ENCODE peak calls at places on chromosomes 1 and 21, in five cellular contexts. L is endothelial cell of umbilical vein, H is ovary, F is body of pancreas, J is gastrocnemius medialis. Q is an unnamed sample.
A peak's percentile ranks its signal among the peaks of the same experiment; 100 is the strongest.

GRCh38 chr1:222617367-222617951 is 438 bp upstream of the MIA3 start:
- DNase-seq in H (peak; percentile 95), J (peak; percentile 80), L (peak; percentile 85), F (peak; percentile 98), Q (peak; percentile 97)

GRCh38 chr1:234322979-234323378 is 50.3 kb upstream of the COA6 start:
- DNase-seq in F (peak; percentile 59), H (no peak), L (peak; percentile 40), J (no peak), Q (peak; percentile 52)

GRCh38 chr1:37257646-37258045 is 216.7 kb upstream of the ZC3H12A start:
- DNase-seq in J (no peak), F (no peak), H (no peak), L (no peak), Q (no peak)

GRCh38 chr1:28893403-28894102 is 20.8 kb upstream of the EPB41 start:
- DNase-seq in L (no peak), H (no peak), F (no peak), J (no peak), Q (no peak)

GRCh38 chr1:180773210-180773865 is 139.4 kb upstream of the KIAA1614 start:
- DNase-seq in F (no peak), L (peak; percentile 64), J (no peak), H (no peak), Q (no peak)

GRCh38 chr1:183783342-183783741 is 21.6 kb upstream of the RGL1 start:
- DNase-seq in J (no peak), L (peak; percentile 86), H (no peak), F (no peak), Q (no peak)

GRCh38 chr1:165574295-165574694 is 30.5 kb downstream of the LRRC52 start:
- DNase-seq in H (no peak), J (no peak), F (no peak), L (no peak), Q (no peak)

GRCh38 chr21:29504751-29505321 is 206.1 kb downstream of the BACH1 start:
- DNase-seq in H (no peak), J (no peak), L (no peak), F (no peak), Q (no peak)

GRCh38 chr1:86950712-86951111 is 36.3 kb downstream of the HS2ST1 start:
- DNase-seq in L (no peak), F (no peak), J (no peak), H (no peak), Q (no peak)

GRCh38 chr1:233406339-233406960 is 78.9 kb downstream of the MAP3K21 start:
- DNase-seq in H (no peak), F (no peak), J (no peak), L (no peak), Q (no peak)

GRCh38 chr1:15206418-15207030 is 40.5 kb upstream of the FHAD1 start:
- DNase-seq in H (no peak), F (peak; percentile 65), L (no peak), J (no peak), Q (no peak)

GRCh38 chr1:78339490-78339889 is 151.3 kb upstream of the PTGFR start:
- DNase-seq in F (no peak), J (no peak), H (no peak), L (no peak), Q (no peak)

GRCh38 chr1:4071675-4072074 is 171.6 kb upstream of the C1orf174 start:
- DNase-seq in H (no peak), F (peak; percentile 18), J (no peak), L (no peak), Q (peak; percentile 28)

GRCh38 chr1:37866491-37866890 is 7.1 kb upstream of the MTF1 start:
- DNase-seq in F (no peak), H (no peak), J (no peak), L (no peak), Q (no peak)

GRCh38 chr1:157773723-157774350 is 3.1 kb downstream of the FCRL2 start:
- DNase-seq in L (no peak), H (no peak), F (no peak), J (no peak), Q (no peak)

GRCh38 chr1:198669023-198669698 is 30.3 kb downstream of the PTPRC start:
- DNase-seq in J (no peak), F (no peak), L (peak; percentile 78), H (no peak), Q (no peak)

GRCh38 chr1:162020145-162020544 is 3.5 kb downstream of the OLFML2B start:
- DNase-seq in L (no peak), F (no peak), J (no peak), H (no peak), Q (no peak)

GRCh38 chr1:52580283-52580682 is 21.9 kb upstream of the GPX7 start:
- DNase-seq in F (no peak), J (no peak), H (no peak), L (no peak), Q (no peak)

GRCh38 chr1:95301614-95302013 is 67.6 kb downstream of the RWDD3 start:
- DNase-seq in F (no peak), L (no peak), J (no peak), H (no peak), Q (no peak)

GRCh38 chr1:55609630-55610029 is 394.5 kb upstream of the USP24 start:
- DNase-seq in L (no peak), J (no peak), H (no peak), F (no peak), Q (no peak)

GRCh38 chr1:86517336-86517735 is 29.5 kb upstream of the CLCA4 start:
- DNase-seq in H (no peak), F (no peak), J (no peak), L (no peak), Q (no peak)

GRCh38 chr1:31483012-31483946 is 70.3 kb downstream of the SERINC2 start:
- DNase-seq in L (no peak), F (peak; percentile 75), J (peak; percentile 47), H (no peak), Q (no peak)

GRCh38 chr21:28445081-28445830 is 547.4 kb downstream of the LTN1 start:
- DNase-seq in H (no peak), L (no peak), F (no peak), J (no peak), Q (no peak)

GRCh38 chr1:25675729-25676476 is 59.3 kb downstream of the MAN1C1 start:
- DNase-seq in F (no peak), J (no peak), H (no peak), L (no peak), Q (no peak)

GRCh38 chr1:44605904-44606615 is 68.2 kb downstream of the TMEM53 start:
- DNase-seq in H (no peak), J (no peak), L (no peak), F (no peak), Q (no peak)

GRCh38 chr1:29354511-29355098 is 118.3 kb downstream of the PTPRU start:
- DNase-seq in H (no peak), F (no peak), L (no peak), J (no peak), Q (no peak)

GRCh38 chr1:156006666-156007376 is 13.9 kb downstream of the SSR2 start:
- DNase-seq in H (no peak), J (no peak), F (no peak), L (no peak), Q (no peak)

GRCh38 chr1:24535021-24535424 is 20.9 kb upstream of the NCMAP start:
- DNase-seq in J (no peak), L (no peak), F (no peak), H (no peak), Q (peak; percentile 29)
- TF ChIP-seq POLR2A in J (no peak), L (no peak), F (no peak), H (no peak), Q (no peak)

DNA sequence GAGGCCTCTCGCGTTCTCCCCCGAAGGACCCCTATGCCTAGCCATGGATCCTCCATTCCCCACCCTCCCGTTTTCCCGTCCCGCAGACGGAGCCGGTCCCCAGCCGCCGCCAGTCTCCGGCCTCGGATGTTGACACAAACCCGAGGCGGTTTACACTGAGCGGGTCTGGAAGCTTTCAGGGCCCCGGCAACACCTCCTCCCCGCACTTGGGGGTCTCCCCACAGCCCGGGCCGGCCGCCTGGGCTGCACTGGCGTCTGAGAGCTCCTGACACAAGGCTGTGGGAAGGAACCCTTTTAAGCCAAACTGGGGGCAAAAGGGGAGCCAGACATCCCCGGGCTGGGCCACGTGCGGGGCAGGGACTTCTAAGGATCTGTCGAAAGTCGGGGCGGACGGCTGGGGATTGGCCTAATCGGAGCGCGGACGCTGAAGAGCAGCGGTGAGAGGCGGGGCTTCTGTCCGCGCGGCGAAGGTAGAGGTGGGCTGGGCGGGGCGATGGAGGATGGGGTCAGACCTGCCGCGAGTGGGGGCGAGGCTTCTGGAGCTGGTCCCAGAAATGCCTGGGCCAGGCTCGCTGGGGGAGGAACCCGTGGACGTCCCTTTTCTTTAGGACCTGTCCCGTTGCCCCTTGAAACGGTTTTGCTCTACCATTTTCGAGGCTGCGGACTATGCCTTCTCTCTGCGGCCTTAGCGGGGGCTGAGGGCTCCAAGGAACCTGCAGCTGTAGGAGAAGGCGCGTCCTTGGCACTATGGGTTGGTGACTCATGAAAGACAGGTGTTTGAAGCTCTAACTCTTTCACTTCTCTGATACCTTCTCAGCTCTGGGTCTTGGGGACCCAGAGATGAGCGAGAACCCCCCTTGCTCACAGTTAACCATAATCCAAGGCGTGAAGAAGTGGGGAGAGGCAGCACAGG is 1.2 kb upstream of the HPCAL4 start:
- DNase-seq in L (no peak), J (no peak), F (peak; percentile 47), H (peak; percentile 72), Q (no peak)
- H3K27me3 ChIP-seq in L (peaks cover 75% of the 10 kb centered on the region), J (no peaks in the 10 kb centered on the region), F (no peaks in the 10 kb centered on the region), H (no peaks in the 10 kb centered on the region), Q (peaks cover 13% of the 10 kb centered on the region)

DNA sequence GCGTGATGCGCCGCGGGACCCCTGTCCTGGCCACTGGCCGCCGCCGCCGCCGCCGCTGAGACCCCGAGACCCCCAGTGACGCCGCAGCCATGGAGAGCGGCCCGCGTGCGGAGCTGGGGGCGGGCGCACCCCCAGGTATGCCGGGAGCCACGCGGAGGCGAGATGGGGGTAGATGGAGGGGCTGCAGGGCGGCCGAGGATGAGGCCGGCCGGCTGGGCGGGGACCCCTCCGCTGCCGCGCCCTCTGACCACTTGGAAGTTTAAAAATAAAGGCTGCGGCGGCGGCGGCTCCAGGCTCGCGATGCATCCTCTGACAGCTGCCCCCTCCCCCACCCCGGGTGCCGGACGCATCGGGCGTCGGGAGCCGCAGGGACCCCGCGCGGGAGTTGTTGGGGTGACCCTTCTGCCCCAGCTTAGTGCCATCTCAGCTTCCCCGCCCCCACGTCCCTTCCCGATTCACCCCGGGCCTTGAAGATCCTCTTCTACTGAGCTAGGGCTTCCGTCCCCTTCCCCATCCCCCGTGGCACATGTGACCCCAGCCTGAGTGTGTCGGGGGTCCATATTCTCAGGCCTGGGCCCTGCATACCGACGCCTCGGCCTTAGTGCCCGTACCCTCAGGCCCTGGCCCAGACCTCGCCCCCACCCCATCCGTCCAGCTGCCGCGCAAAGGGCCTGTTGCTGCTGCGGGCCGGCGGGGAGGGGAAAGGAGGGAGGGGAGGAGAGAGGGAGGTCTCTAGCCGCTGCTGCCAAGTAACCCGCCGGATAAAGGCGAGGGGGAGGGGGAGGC is 562 bp downstream of the MAP7D1 start:
- DNase-seq in L (peak; percentile 82), H (peak; percentile 79), J (no peak), F (peak; percentile 74), Q (peak; percentile 71)
- TF ChIP-seq POLR2A in L (peak; percentile 43), H (no peak), J (no peak), F (no peak), Q (no peak)

GRCh38 chr21:36704281-36704957 is 5.5 kb downstream of the SIM2 start:
- DNase-seq in H (no peak), J (no peak), F (no peak), L (no peak), Q (no peak)

GRCh38 chr21:36703123-36703522 is 4.2 kb downstream of the SIM2 start:
- DNase-seq in H (no peak), J (no peak), L (no peak), F (no peak), Q (no peak)

GRCh38 chr21:36702622-36702968 is 3.7 kb downstream of the SIM2 start:
- DNase-seq in J (no peak), H (no peak), L (no peak), F (no peak), Q (no peak)

GRCh38 chr21:36704958-36705678 is 6.2 kb downstream of the SIM2 start:
- DNase-seq in L (no peak), F (no peak), H (no peak), J (no peak), Q (no peak)

GRCh38 chr21:36703626-36704280 is 4.8 kb downstream of the SIM2 start:
- DNase-seq in J (no peak), L (no peak), F (no peak), H (no peak), Q (no peak)
- H3K27me3 ChIP-seq in J (peaks cover 27% of the 10 kb centered on the region), L (peaks cover 98% of the 10 kb centered on the region), F (peaks cover 87% of the 10 kb centered on the region), H (peaks cover 19% of the 10 kb centered on the region), Q (peaks cover 87% of the 10 kb centered on the region)